ENCODE peak calls at places on chromosomes 5 and 9, in five cellular contexts. B, O, L, H and Z are unnamed samples.

GRCh38 chr5:92364986-92365550 is 982.0 kb upstream of the ARRDC3 start:
- DNase-seq in B (no peak), L (no peak), H (no peak), O (no peak), Z (no peak)

GRCh38 chr9:110712955-110713354 is 44.4 kb downstream of the MUSK start:
- DNase-seq in B (no peak), O (no peak), H (no peak), L (no peak), Z (no peak)

GRCh38 chr9:69151506-69151905 is 22.6 kb upstream of the TJP2 start:
- DNase-seq in H (no peak), B (no peak), O (no peak), L (no peak), Z (no peak)

GRCh38 chr5:120402606-120403005 is 61.5 kb upstream of the PRR16 start:
- DNase-seq in L (no peak), O (no peak), B (no peak), H (no peak), Z (no peak)

GRCh38 chr9:120568816-120569215 is 11.2 kb downstream of the CDK5RAP2 start:
- DNase-seq in O (no peak), B (no peak), H (no peak), L (no peak), Z (no peak)

GRCh38 chr5:137305971-137306592 is 193.0 kb downstream of the SPOCK1 start:
- DNase-seq in H (no peak), O (no peak), L (no peak), B (peak; percentile 37), Z (no peak)

GRCh38 chr5:177557041-177557647 is 2.8 kb upstream of the FAM193B start:
- DNase-seq in H (peak; percentile 71), O (no peak), L (peak; percentile 7), B (no peak), Z (no peak)

GRCh38 chr9:98391884-98392283 is 136.4 kb upstream of the TBC1D2 start:
- DNase-seq in H (no peak), B (no peak), O (no peak), L (no peak), Z (no peak)

GRCh38 chr5:181120761-181121160 is 10.2 kb downstream of the OR2V1 start:
- DNase-seq in H (no peak), B (no peak), L (no peak), O (no peak), Z (no peak)

GRCh38 chr5:61313960-61314681 is 17.9 kb upstream of the ZSWIM6 start:
- DNase-seq in H (no peak), O (no peak), B (no peak), L (no peak), Z (no peak)

GRCh38 chr9:95507456-95508241 is 9.1 kb downstream of the PTCH1 start:
- DNase-seq in O (peak; percentile 52), B (peak; percentile 43), H (peak; percentile 59), L (peak; percentile 36), Z (no peak)

GRCh38 chr5:16588434-16589214 is 28.2 kb downstream of the RETREG1 start:
- DNase-seq in B (no peak), H (no peak), O (no peak), L (no peak), Z (no peak)

GRCh38 chr5:142023836-142024235 is 11.0 kb upstream of the GNPDA1 start:
- DNase-seq in L (no peak), H (no peak), B (no peak), O (no peak), Z (no peak)

GRCh38 chr9:130729145-130729544 is 35.6 kb downstream of the EXOSC2 start:
- DNase-seq in O (no peak), L (no peak), B (no peak), H (no peak), Z (no peak)

GRCh38 chr9:121640076-121640475 is 11.4 kb upstream of the DAB2IP start:
- DNase-seq in H (peak; percentile 65), O (peak; percentile 65), B (peak; percentile 37), L (no peak), Z (no peak)

GRCh38 chr9:105681724-105682123 is 12.6 kb upstream of the TMEM38B start:
- DNase-seq in O (no peak), B (no peak), L (no peak), H (no peak), Z (no peak)

GRCh38 chr5:126810983-126811382 is 34.0 kb downstream of the LMNB1 start:
- DNase-seq in L (no peak), H (no peak), O (no peak), B (no peak), Z (no peak)

GRCh38 chr9:7121055-7121454 is 363.3 kb downstream of the KDM4C start:
- DNase-seq in B (no peak), O (no peak), H (peak; percentile 52), L (no peak), Z (no peak)

GRCh38 chr9:86667307-86667706 is 280.0 kb downstream of the GAS1 start:
- DNase-seq in H (no peak), B (no peak), L (no peak), O (no peak), Z (no peak)

GRCh38 chr9:126009047-126009446 is 261.9 kb downstream of the PBX3 start:
- DNase-seq in L (no peak), H (peak; percentile 21), B (no peak), O (no peak), Z (no peak)

GRCh38 chr5:142561486-142562097 is 124.3 kb downstream of the FGF1 start:
- DNase-seq in H (no peak), B (no peak), L (no peak), O (no peak), Z (no peak)

GRCh38 chr5:127355342-127355741 is 64.7 kb downstream of the MEGF10 start:
- DNase-seq in O (no peak), L (no peak), B (no peak), H (no peak), Z (no peak)